ENCODE peak calls at places on chromosome 18, in seven cellular contexts. V is heart right ventricle, B is right lobe of liver, P is HCT116, H is mammary epithelial cell, Z is pancreas, X is esophagus squamous epithelium. D is an unnamed sample.

GRCh38 chr18:27030403-27030802 is 154.7 kb downstream of the CHST9 start:
- DNase-seq in H (no peak), Z (no peak), V (no peak), B (no peak), P (no peak), X (no peak), D (no peak)

GRCh38 chr18:63162271-63163014 is 157.1 kb downstream of the BCL2 start:
- DNase-seq in B (no peak), Z (no peak), X (peak; percentile 8), P (no peak), H (peak; percentile 11), V (no peak), D (no peak)

GRCh38 chr18:10559566-10560456 is 34.0 kb downstream of the NAPG start:
- DNase-seq in P (no peak), Z (peak; percentile 65), X (no peak), B (peak; percentile 33), H (no peak), V (no peak), D (no peak)

GRCh38 chr18:8696749-8697211 is 8.6 kb upstream of the MTCL1 start:
- DNase-seq in H (peak; percentile 48), B (peak; percentile 73), X (peak; percentile 12), Z (peak; percentile 83), V (peak; percentile 65), P (peak; percentile 23), D (peak; percentile 75)

GRCh38 chr18:3225588-3225987 is 5.8 kb upstream of the MYOM1 start:
- DNase-seq in Z (no peak), X (no peak), B (no peak), V (no peak), H (no peak), P (no peak), D (no peak)

GRCh38 chr18:37582306-37582705 is 16.7 kb upstream of the CELF4 start:
- DNase-seq in P (no peak), X (no peak), Z (no peak), V (no peak), H (no peak), B (no peak), D (no peak)

GRCh38 chr18:46276736-46277135 is 172.6 kb downstream of the HAUS1 start:
- DNase-seq in B (no peak), H (no peak), Z (no peak), X (no peak), P (no peak), V (no peak), D (no peak)

GRCh38 chr18:35770360-35770759 is 188.8 kb downstream of the GALNT1 start:
- DNase-seq in B (no peak), V (no peak), X (no peak), P (no peak), H (peak; percentile 59), Z (no peak), D (no peak)

DNA sequence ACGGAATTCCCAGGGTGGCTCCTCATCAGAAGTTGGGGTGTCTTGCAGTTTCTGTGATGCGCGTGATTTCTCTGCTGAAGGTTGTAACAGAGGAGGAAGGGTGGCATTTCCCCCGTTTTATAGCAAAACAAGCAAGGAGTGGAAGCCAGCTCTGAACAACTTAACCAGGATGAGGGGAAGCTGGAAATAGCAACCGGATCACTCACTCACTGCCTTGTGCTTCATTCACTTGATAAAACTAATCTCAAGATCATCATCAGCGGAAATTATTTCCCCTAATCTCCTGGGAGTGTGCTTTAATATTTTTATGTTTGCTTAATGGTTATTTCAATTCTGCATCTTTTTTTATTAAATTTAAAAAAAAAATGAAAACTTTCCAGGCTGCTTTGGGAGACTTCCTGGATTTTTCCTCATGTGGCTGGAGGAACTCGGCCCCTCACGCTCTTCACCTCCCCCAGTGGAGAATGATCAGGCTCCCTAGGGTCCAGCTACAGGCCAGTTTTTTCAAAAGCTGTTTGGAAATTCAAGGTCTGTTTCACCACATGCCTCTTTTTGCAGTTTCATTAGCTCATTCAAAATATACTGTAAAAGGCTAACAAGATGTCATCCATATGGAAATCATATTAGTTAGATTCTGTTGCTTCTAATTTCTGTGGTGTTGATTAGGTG is 31.7 kb downstream of the CABLES1 start:
- DNase-seq in V (peak; percentile 31), P (no peak), Z (no peak), X (no peak), H (no peak), B (no peak), D (no peak)
- TF ChIP-seq CTCF in V (no peak), P (no peak), Z (no peak), X (no peak), H (no peak), B (no peak), D (no peak)

GRCh38 chr18:34122724-34123334 is 101.9 kb downstream of the NOL4 start:
- DNase-seq in H (peak; percentile 34), P (peak; percentile 16), Z (no peak), V (peak; percentile 7), B (no peak), X (no peak), D (no peak)

GRCh38 chr18:34115409-34116081 is 109.2 kb downstream of the NOL4 start:
- DNase-seq in H (no peak), X (no peak), V (no peak), B (no peak), Z (no peak), P (no peak), D (no peak)

GRCh38 chr18:34117319-34117718 is 107.4 kb downstream of the NOL4 start:
- DNase-seq in V (no peak), B (no peak), Z (no peak), P (no peak), H (no peak), X (no peak), D (no peak)

GRCh38 chr18:34121157-34121807 is 103.4 kb downstream of the NOL4 start:
- DNase-seq in B (no peak), Z (no peak), H (peak; percentile 80), V (no peak), P (no peak), X (no peak), D (no peak)

DNA sequence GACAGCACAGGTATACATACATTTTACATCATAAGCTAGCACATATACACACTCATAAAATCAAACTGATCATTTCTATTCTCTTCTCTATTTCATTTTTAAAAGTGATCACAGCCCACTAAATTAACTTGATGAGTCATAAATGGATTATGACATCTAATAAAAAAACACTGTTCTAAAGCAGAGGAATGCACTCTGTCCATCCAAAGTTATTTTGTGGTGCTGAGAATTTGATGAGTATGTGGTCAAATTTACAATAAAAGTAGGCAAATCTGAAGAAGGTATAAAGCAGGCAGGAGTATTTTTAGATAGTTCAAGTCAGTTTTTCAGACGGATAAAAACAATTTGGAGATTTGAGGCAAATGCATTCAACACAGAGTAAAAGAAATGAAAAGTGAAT is 104.4 kb downstream of the NOL4 start:
- DNase-seq in Z (no peak), V (no peak), X (no peak), H (no peak), B (no peak), P (no peak), D (no peak)
- H3K27me3 ChIP-seq in Z (no peaks in the 10 kb centered on the region), V (no peaks in the 10 kb centered on the region), X (no peaks in the 10 kb centered on the region), H (no peaks in the 10 kb centered on the region), B (no peaks in the 10 kb centered on the region), P (no peaks in the 10 kb centered on the region), D (no peaks in the 10 kb centered on the region)

GRCh38 chr18:11859903-11860407 is 8.7 kb downstream of the CHMP1B start:
- DNase-seq in Z (no peak), B (no peak), P (peak; percentile 83), X (no peak), V (no peak), H (peak; percentile 99), D (no peak)
- TF ChIP-seq CTCF in Z (no peak), B (no peak), P (peak; percentile 69), X (peak; percentile 15), V (no peak), H (peak; percentile 49), D (no peak)

DNA sequence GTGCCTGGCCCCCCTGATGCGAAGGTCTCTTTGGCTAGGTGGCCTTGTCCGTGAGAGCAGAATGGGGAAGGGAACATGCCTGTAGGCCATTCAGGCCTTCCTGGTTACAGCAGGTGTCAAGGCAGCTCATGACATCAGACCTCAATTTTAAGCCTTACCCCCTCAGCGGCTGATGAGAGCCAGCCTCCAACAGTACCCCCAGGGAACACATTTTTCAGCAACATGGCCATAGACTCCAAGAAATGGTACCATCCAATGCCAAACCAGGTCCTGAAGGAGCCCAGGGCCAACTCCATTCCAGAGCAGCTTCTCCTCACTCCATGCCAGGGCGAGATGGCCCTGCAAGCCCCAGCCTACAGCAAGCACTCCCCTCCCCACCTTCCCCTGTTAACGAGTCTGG is 199.2 kb downstream of the SMAD2 start:
- DNase-seq in P (no peak), V (no peak), B (no peak), X (no peak), H (no peak), Z (no peak), D (no peak)
- H3K27me3 ChIP-seq in P (peaks cover 85% of the 10 kb centered on the region), V (peaks cover 64% of the 10 kb centered on the region), B (no peaks in the 10 kb centered on the region), X (no peaks in the 10 kb centered on the region), H (no peaks in the 10 kb centered on the region), Z (no peaks in the 10 kb centered on the region), D (peaks cover 32% of the 10 kb centered on the region)

GRCh38 chr18:5424903-5425302 is 118.9 kb downstream of the EPB41L3 start:
- DNase-seq in P (no peak), V (no peak), X (no peak), Z (no peak), B (no peak), H (no peak), D (no peak)
- TF ChIP-seq CTCF in P (peak; percentile 19), V (peak; percentile 51), X (no peak), Z (peak; percentile 16), B (peak; percentile 32), H (peak; percentile 16), D (peak; percentile 25)

GRCh38 chr18:59866551-59866950 is 33.2 kb upstream of the PMAIP1 start:
- DNase-seq in Z (no peak), X (no peak), B (no peak), V (no peak), P (no peak), H (no peak), D (no peak)

GRCh38 chr18:59867337-59868104 is 32.3 kb upstream of the PMAIP1 start:
- DNase-seq in P (no peak), B (no peak), H (no peak), X (no peak), Z (no peak), V (no peak), D (no peak)

GRCh38 chr18:59861963-59862819 is 37.6 kb upstream of the PMAIP1 start:
- DNase-seq in H (peak; percentile 70), V (no peak), X (no peak), Z (no peak), B (no peak), P (no peak), D (no peak)

GRCh38 chr18:59864446-59864764 is 35.4 kb upstream of the PMAIP1 start:
- DNase-seq in P (no peak), B (no peak), Z (no peak), X (no peak), V (no peak), H (peak; percentile 63), D (no peak)

DNA sequence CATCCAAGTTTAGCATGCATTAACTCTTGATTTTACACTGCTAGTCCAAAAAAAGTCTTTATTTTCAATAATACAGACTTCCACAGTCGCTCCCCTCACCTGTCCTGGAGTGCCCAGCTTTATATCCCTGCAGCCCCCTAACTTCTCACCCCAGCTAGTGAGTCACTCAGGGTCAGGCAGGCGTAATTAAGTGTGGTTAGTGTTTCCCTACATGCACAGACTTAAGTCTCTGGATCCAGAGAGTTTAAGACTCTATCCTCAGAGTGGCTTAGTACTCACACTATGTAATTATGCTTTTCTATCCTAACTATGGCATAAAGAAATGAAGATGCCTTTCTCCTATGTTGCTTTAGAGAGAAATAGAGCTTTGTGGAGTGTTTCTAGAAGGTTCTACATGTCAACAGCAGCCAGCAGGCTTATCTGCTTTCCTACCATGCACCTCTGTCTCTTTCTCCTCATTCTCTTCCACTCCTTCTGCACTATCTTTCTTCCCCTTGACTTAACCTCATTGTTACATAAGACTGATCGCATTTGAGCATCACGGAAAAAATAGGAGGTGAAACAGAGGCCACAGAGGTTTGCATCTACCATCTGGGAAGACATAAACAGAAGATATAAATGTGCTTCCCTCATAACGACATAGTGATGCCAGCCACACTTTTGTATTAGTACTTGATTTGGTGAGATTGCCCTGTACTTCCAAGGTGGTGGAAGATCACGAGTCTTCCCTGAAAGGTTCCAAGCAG is 34.4 kb upstream of the PMAIP1 start:
- DNase-seq in Z (no peak), P (no peak), V (no peak), X (no peak), B (no peak), H (peak; percentile 9), D (no peak)
- H3K27me3 ChIP-seq in Z (no peaks in the 10 kb centered on the region), P (no peaks in the 10 kb centered on the region), V (peaks cover 26% of the 10 kb centered on the region), X (no peaks in the 10 kb centered on the region), B (no peaks in the 10 kb centered on the region), H (no peaks in the 10 kb centered on the region), D (no peaks in the 10 kb centered on the region)

D was measured in tibial artery.